ENCODE peak calls at places on chromosomes 11 and 22, in four cellular contexts. R, W, C and S are unnamed samples.
A peak's percentile ranks its signal among the peaks of the same experiment; 100 is the strongest.

GRCh38 chr11:13680501-13681264 is 12.2 kb downstream of the FAR1 start:
- DNase-seq in C (no peak), R (no peak), W (no peak), S (no peak)

GRCh38 chr22:49524362-49524761 is 303.3 kb downstream of the BRD1 start:
- DNase-seq in R (no peak), C (no peak), W (no peak), S (no peak)

GRCh38 chr11:2531277-2531986 is 86.6 kb downstream of the KCNQ1 start:
- DNase-seq in R (peak; percentile 80), C (peak; percentile 79), W (peak; percentile 85), S (peak; percentile 47)

GRCh38 chr11:75270896-75271415 is 30.4 kb downstream of the TPBGL start:
- DNase-seq in R (no peak), W (no peak), C (peak; percentile 48), S (peak; percentile 39)

GRCh38 chr11:105124756-105125155 is 14.8 kb downstream of the CARD18 start:
- DNase-seq in R (no peak), W (no peak), C (no peak), S (no peak)

GRCh38 chr11:95413021-95413420 is 182.0 kb upstream of the SESN3 start:
- DNase-seq in R (no peak), W (no peak), C (no peak), S (no peak)

GRCh38 chr22:39593061-39593930 is 22.7 kb downstream of the CACNA1I start:
- DNase-seq in C (no peak), R (no peak), W (no peak), S (peak; percentile 57)

GRCh38 chr11:1569251-1569780 is 2.8 kb downstream of the DUSP8 start:
- DNase-seq in C (no peak), R (no peak), W (no peak), S (no peak)

GRCh38 chr22:31275576-31275975 is 16.7 kb downstream of the PIK3IP1 start:
- DNase-seq in R (no peak), C (no peak), W (no peak), S (no peak)

GRCh38 chr11:124837491-124837856 is 27.8 kb upstream of the ROBO3 start:
- DNase-seq in W (no peak), R (peak; percentile 54), C (peak; percentile 46), S (peak; percentile 79)

GRCh38 chr11:10351768-10352641 is 47.1 kb downstream of the ADM start:
- DNase-seq in W (peak; percentile 11), C (peak; percentile 51), R (peak; percentile 51), S (peak; percentile 90)

GRCh38 chr11:122099345-122100045 is 16.5 kb downstream of the BLID start:
- DNase-seq in R (no peak), W (no peak), C (no peak), S (peak; percentile 54)

GRCh38 chr11:1549355-1550330 is 22.4 kb downstream of the DUSP8 start:
- DNase-seq in C (no peak), R (no peak), W (no peak), S (no peak)

GRCh38 chr11:70460959-70461358 is 62.6 kb downstream of the CTTN start:
- DNase-seq in W (no peak), R (no peak), C (no peak), S (no peak)

GRCh38 chr11:116847612-116848011 is 10.2 kb upstream of the APOA1 start:
- DNase-seq in C (no peak), W (no peak), R (no peak), S (no peak)